ENCODE peak calls at places on chromosome 15, in five cellular contexts. M, B, V, S and X are unnamed samples.

GRCh38 chr15:51672100-51672731 is 9.1 kb upstream of the SCG3 start:
- ATAC-seq in M (no peak), B (no peak), V (no peak), S (no peak), X (no peak)

GRCh38 chr15:49979705-49980382 is 139.2 kb downstream of the ATP8B4 start:
- ATAC-seq in M (no peak), B (no peak), V (peak), S (no peak), X (no peak)

GRCh38 chr15:41256577-41257038 is 25.5 kb downstream of the CHP1 start:
- ATAC-seq in M (peak), B (peak), V (no peak), S (peak), X (no peak)

GRCh38 chr15:89408512-89409183 is 74.0 kb upstream of the POLG start:
- ATAC-seq in M (no peak), B (no peak), V (no peak), S (no peak), X (no peak)

GRCh38 chr15:70437882-70438331 is 325.5 kb downstream of the UACA start:
- ATAC-seq in M (no peak), B (no peak), V (no peak), S (no peak), X (no peak)

GRCh38 chr15:70151008-70151407 is 53.3 kb upstream of the TLE3 start:
- ATAC-seq in M (no peak), B (no peak), V (no peak), S (no peak), X (no peak)

GRCh38 chr15:40456299-40456712 is 14.5 kb upstream of the CHST14 start:
- ATAC-seq in M (no peak), B (peak), V (no peak), S (no peak), X (no peak)

GRCh38 chr15:57079907-57080750 is 161.7 kb downstream of the TCF12 start:
- ATAC-seq in M (no peak), B (no peak), V (no peak), S (no peak), X (no peak)

GRCh38 chr15:47796339-47796738 is 79.0 kb downstream of the SEMA6D start:
- ATAC-seq in M (no peak), B (peak), V (no peak), S (no peak), X (no peak)

GRCh38 chr15:38163651-38164050 is 89.0 kb upstream of the SPRED1 start:
- ATAC-seq in M (no peak), B (no peak), V (no peak), S (peak), X (no peak)

GRCh38 chr15:93614446-93615104 is 525.6 kb upstream of the RGMA start:
- ATAC-seq in M (peak), B (peak), V (no peak), S (no peak), X (no peak)

GRCh38 chr15:28191832-28192231 is 92.7 kb upstream of the OCA2 start:
- ATAC-seq in M (peak), B (peak), V (no peak), S (peak), X (peak)

GRCh38 chr15:93135459-93135858 is 46.4 kb upstream of the RGMA start:
- ATAC-seq in M (no peak), B (no peak), V (no peak), S (no peak), X (no peak)

GRCh38 chr15:34362047-34362773 is 4.8 kb downstream of the LPCAT4 start:
- ATAC-seq in M (no peak), B (no peak), V (no peak), S (peak), X (no peak)